ENCODE peak calls at places on chromosome 5, in nine cellular contexts. C, W, B, O, K, R, G, I and D are unnamed samples.
A peak's percentile ranks its signal among the peaks of the same experiment; 100 is the strongest.

GRCh38 chr5:132546108-132546507 is 2.8 kb upstream of the IL5 start:
- DNase-seq in C (no peak), W (no peak), B (no peak), O (no peak), K (no peak), R (no peak), G (no peak), I (no peak), D (no peak)

GRCh38 chr5:179974281-179974945 is 66.7 kb upstream of the TBC1D9B start:
- DNase-seq in C (no peak), W (no peak), B (no peak), O (peak; percentile 35), K (no peak), R (no peak), G (no peak), I (no peak), D (no peak)

GRCh38 chr5:96338624-96339023 is 94.4 kb downstream of the PCSK1 start:
- DNase-seq in C (no peak), W (peak; percentile 13), B (no peak), O (peak; percentile 76), K (no peak), R (no peak), G (no peak), I (peak; percentile 66), D (peak; percentile 67)

GRCh38 chr5:121981254-121981653 is 19.5 kb downstream of the SRFBP1 start:
- DNase-seq in C (no peak), W (no peak), B (no peak), O (no peak), K (no peak), R (no peak), G (no peak), I (no peak), D (no peak)

GRCh38 chr5:44862808-44863207 is 54.1 kb downstream of the MRPS30 start:
- DNase-seq in C (no peak), W (no peak), B (peak; percentile 1), O (no peak), K (no peak), R (no peak), G (peak; percentile 8), I (peak; percentile 20), D (no peak)

GRCh38 chr5:81819556-81820314 is 68.8 kb upstream of the SSBP2 start:
- DNase-seq in C (no peak), W (no peak), B (peak; percentile 61), O (no peak), K (no peak), R (no peak), G (no peak), I (peak; percentile 23), D (no peak)

GRCh38 chr5:170446365-170446764 is 57.2 kb upstream of the KCNMB1 start:
- DNase-seq in C (no peak), W (no peak), B (no peak), O (no peak), K (no peak), R (no peak), G (no peak), I (no peak), D (no peak)

GRCh38 chr5:173878224-173878967 is 9.8 kb upstream of the CPEB4 start:
- DNase-seq in C (no peak), W (no peak), B (no peak), O (peak; percentile 90), K (peak; percentile 45), R (no peak), G (no peak), I (no peak), D (peak; percentile 71)

GRCh38 chr5:34957857-34958690 is 28.7 kb downstream of the DNAJC21 start:
- DNase-seq in C (no peak), W (peak; percentile 54), B (peak; percentile 36), O (peak; percentile 46), K (no peak), R (no peak), G (peak; percentile 62), I (peak; percentile 68), D (no peak)

GRCh38 chr5:116626272-116626723 is 51.7 kb upstream of the SEMA6A start:
- DNase-seq in C (no peak), W (peak; percentile 61), B (peak; percentile 22), O (peak; percentile 78), K (peak; percentile 55), R (peak; percentile 72), G (no peak), I (peak; percentile 32), D (no peak)

GRCh38 chr5:143262393-143263174 is 140.9 kb downstream of the NR3C1 start:
- DNase-seq in C (no peak), W (no peak), B (peak; percentile 99), O (no peak), K (no peak), R (no peak), G (no peak), I (peak; percentile 94), D (no peak)

GRCh38 chr5:145834554-145834916 is 607 bp downstream of the PRELID2 start:
- DNase-seq in C (no peak), W (peak; percentile 19), B (no peak), O (peak; percentile 10), K (no peak), R (no peak), G (no peak), I (no peak), D (no peak)
- H3K36me3 ChIP-seq in C (no peaks in the 10 kb centered on the region), W (no peaks in the 10 kb centered on the region), B (no peaks in the 10 kb centered on the region), O (no peaks in the 10 kb centered on the region), K (no peaks in the 10 kb centered on the region), R (no peaks in the 10 kb centered on the region), G (no peaks in the 10 kb centered on the region), I (no peaks in the 10 kb centered on the region), D (no peaks in the 10 kb centered on the region)

DNA sequence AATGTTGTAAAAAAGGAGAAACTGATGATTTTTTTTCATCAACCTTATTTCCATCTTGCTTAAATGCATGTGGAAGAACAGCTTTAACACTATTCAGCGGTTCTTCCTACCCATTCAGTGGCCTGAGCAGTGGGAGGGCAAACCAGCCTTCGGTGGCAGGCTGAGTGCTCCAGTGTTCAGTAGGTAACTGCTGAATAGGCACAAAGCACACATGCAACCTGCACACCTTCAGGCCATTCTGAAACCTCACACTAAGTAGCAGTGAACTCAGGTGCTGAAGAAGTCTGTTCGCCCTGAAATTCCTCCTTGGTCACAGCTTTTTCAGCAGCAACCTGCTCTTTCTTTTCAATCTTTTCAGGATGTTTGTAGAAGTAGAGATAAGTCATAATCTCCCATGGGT is 26.1 kb downstream of the FBXO4 start:
- DNase-seq in C (no peak), W (no peak), B (no peak), O (no peak), K (no peak), R (no peak), G (no peak), I (no peak), D (no peak)
- H3K36me3 ChIP-seq in C (no peaks in the 10 kb centered on the region), W (no peaks in the 10 kb centered on the region), B (no peaks in the 10 kb centered on the region), O (no peaks in the 10 kb centered on the region), K (no peaks in the 10 kb centered on the region), R (no peaks in the 10 kb centered on the region), G (no peaks in the 10 kb centered on the region), I (no peaks in the 10 kb centered on the region), D (no peaks in the 10 kb centered on the region)

DNA sequence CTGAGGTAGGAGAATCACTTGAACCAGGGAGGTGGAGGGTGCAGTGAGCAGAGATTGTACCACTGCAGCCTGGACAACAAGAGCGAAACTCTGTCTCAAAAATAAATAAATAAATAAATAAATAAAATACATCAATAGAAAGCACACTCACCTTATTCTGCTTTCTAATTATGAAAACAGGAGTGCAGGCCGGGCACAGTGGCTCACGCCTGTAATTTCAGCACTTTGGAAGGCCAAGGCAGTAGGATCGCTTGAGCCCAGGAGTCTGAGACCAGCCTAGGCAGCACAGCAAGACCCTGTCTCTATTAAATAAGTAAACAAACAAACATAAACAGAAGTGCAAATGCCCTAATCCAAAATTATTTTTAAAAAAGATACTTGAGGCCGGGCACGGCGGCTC is 2.3 kb downstream of the PWWP2A start:
- DNase-seq in C (no peak), W (no peak), B (no peak), O (no peak), K (no peak), R (no peak), G (no peak), I (no peak), D (no peak)
- H3K36me3 ChIP-seq in C (peaks cover 5% of the 10 kb centered on the region), W (no peaks in the 10 kb centered on the region), B (peaks cover 12% of the 10 kb centered on the region), O (peaks cover 3% of the 10 kb centered on the region), K (no peaks in the 10 kb centered on the region), R (peaks cover 6% of the 10 kb centered on the region), G (peaks cover 30% of the 10 kb centered on the region), I (peaks cover 7% of the 10 kb centered on the region), D (no peaks in the 10 kb centered on the region)

DNA sequence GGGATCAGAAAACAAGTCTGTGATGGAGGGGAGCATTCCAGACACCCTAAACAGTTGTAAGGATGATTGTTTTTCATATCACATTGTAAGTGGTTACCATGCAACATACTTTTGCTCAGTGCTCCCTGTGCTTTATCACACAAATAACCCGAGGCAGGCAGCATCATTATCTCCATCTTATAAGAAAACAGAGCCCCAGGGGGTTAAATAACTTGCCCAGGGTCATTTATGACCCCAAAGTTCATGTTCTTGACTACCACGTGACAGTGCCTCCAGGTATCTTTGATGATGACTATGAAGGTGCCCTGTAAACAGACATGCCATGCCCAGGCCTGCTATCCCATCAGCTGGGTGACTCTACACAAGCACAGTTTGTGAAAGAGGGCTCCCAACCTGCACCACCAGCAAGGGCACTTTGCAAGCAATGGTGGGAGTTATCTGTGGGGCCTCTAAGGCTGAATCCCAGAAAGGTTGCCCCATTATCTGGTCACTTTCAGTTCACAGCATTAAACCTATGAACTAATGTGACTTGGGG is 9.5 kb downstream of the GNPDA1 start:
- DNase-seq in C (no peak), W (no peak), B (no peak), O (no peak), K (no peak), R (no peak), G (no peak), I (no peak), D (no peak)
- H3K36me3 ChIP-seq in C (peaks cover 9% of the 10 kb centered on the region), W (no peaks in the 10 kb centered on the region), B (peaks cover 48% of the 10 kb centered on the region), O (peaks cover 11% of the 10 kb centered on the region), K (no peaks in the 10 kb centered on the region), R (peaks cover 32% of the 10 kb centered on the region), G (peaks cover 56% of the 10 kb centered on the region), I (peaks cover 7% of the 10 kb centered on the region), D (no peaks in the 10 kb centered on the region)

GRCh38 chr5:14684757-14685156 is 20.2 kb downstream of the OTULIN start:
- DNase-seq in C (no peak), W (no peak), B (no peak), O (no peak), K (no peak), R (no peak), G (no peak), I (no peak), D (peak; percentile 73)
- H3K36me3 ChIP-seq in C (peaks cover 30% of the 10 kb centered on the region), W (no peaks in the 10 kb centered on the region), B (peaks cover 35% of the 10 kb centered on the region), O (peaks cover 29% of the 10 kb centered on the region), K (no peaks in the 10 kb centered on the region), R (peaks cover 27% of the 10 kb centered on the region), G (peaks cover 36% of the 10 kb centered on the region), I (peaks cover 27% of the 10 kb centered on the region), D (no peaks in the 10 kb centered on the region)

GRCh38 chr5:127525181-127525580 is 7.7 kb downstream of the PRRC1 start:
- DNase-seq in C (no peak), W (no peak), B (no peak), O (no peak), K (no peak), R (no peak), G (no peak), I (no peak), D (no peak)

GRCh38 chr5:127529904-127530682 is 12.7 kb downstream of the PRRC1 start:
- DNase-seq in C (no peak), W (no peak), B (no peak), O (no peak), K (no peak), R (no peak), G (no peak), I (no peak), D (no peak)
- H3K36me3 ChIP-seq in C (peaks cover 20% of the 10 kb centered on the region), W (no peaks in the 10 kb centered on the region), B (peaks cover 42% of the 10 kb centered on the region), O (peaks cover 39% of the 10 kb centered on the region), K (peaks cover 3% of the 10 kb centered on the region), R (peaks cover 11% of the 10 kb centered on the region), G (peaks cover 75% of the 10 kb centered on the region), I (peaks cover 86% of the 10 kb centered on the region), D (no peaks in the 10 kb centered on the region)